ENCODE peak calls at places on chromosome 1, in four cellular contexts. V is SK-N-SH, A is GM12878, H is K562. M is an unnamed sample.

GRCh38 chr1:117735045-117735992 is 129.5 kb downstream of the TENT5C start:
- DNase-seq in A (peak; percentile 9), H (no peak), V (no peak), M (peak; percentile 10)

GRCh38 chr1:19735419-19736127 is 64.1 kb downstream of the TMCO4 start:
- DNase-seq in H (no peak), A (no peak), V (no peak), M (no peak)

GRCh38 chr1:230141002-230141648 is 74.1 kb downstream of the GALNT2 start:
- DNase-seq in A (no peak), V (no peak), H (no peak), M (no peak)

GRCh38 chr1:216887032-216887431 is 163.8 kb upstream of the ESRRG start:
- DNase-seq in H (no peak), A (no peak), V (no peak), M (no peak)

GRCh38 chr1:44559361-44559760 is 114.9 kb downstream of the TMEM53 start:
- DNase-seq in V (no peak), A (no peak), H (no peak), M (no peak)

GRCh38 chr1:165662186-165662585 is 31.2 kb downstream of the MGST3 start:
- DNase-seq in A (no peak), V (no peak), H (no peak), M (no peak)

GRCh38 chr1:185062710-185063370 is 17.5 kb downstream of the RNF2 start:
- DNase-seq in H (no peak), A (no peak), V (no peak), M (no peak)

GRCh38 chr1:114467491-114467890 is 43.5 kb downstream of the TRIM33 start:
- DNase-seq in H (no peak), A (no peak), V (no peak), M (peak; percentile 94)

GRCh38 chr1:46718340-46718726 is 581 bp downstream of the EFCAB14 start:
- DNase-seq in A (no peak), V (no peak), H (no peak), M (no peak)

DNA sequence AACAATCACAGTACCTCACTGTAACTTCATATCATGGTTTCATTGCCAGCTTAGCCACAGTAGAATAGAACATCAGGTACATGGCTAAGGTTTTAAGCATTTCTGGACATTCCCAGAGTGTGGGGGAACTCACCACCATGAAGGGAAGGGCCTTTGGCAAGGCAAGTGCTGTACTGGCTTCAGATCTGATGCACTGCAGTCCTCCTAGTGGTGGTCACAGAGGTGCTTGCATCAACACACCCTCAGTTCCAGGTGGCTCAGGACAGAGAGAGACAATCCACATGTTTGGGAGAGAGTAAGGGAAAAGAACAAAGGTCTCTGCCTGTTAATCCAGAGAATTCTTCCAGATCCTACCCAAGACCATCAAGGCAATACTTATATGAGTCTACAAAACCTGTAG is 528.4 kb upstream of the RGS18 start:
- DNase-seq in V (no peak), A (no peak), H (no peak), M (no peak)
- TF ChIP-seq SMC3 in V (no peak), A (no peak), H (no peak), M (no peak)

DNA sequence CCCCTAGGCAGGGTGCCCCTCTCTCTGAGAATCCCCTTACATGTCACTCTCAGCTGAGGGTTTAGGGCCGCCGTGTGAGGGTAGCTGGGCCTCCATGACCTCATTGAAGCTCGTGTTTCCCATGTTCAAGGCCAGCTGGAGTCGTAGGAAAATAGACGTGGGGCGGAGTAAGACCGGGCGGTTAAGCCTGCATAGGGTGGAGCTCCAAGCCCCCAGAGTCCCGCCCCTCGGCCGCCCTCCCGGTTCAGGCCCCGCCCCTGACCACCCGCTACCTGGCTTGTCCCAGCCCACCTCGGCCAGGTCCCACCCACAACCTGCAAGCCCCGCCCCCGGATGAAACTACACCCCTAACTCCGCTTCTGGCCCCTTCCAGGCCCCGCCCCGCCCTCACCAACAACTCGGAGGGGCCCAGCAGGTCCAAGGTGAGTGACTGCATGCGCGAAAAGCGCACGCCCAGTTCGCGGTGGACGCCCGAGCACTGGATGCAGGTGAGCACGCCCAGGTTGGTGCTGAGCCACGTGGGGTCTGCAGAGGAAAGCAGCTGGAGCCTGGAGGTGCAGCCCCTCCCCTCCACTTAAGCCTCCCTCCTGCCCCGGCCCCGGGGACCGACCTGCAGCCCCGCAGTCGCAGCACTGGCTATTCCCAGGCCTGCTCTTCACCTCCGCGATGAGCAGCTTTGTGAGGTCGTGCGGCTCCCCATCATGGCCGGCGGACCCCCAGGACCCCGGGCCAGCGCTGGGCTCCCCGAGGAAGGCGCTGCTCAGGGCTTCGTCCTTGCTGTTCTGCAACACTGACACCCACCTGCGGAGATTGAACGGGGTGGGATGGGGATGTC is 12.2 kb upstream of the TCEA3 start:
- DNase-seq in A (no peak), H (peak; percentile 100), V (peak; percentile 62), M (no peak)
- TF ChIP-seq CHD2 in A (no peak), H (no peak), V (no peak), M (no peak)

GRCh38 chr1:11777653-11778322 is 15.8 kb downstream of the C1orf167 start:
- DNase-seq in H (no peak), V (no peak), A (no peak), M (no peak)

GRCh38 chr1:11779715-11780379 is 17.9 kb downstream of the C1orf167 start:
- DNase-seq in V (no peak), H (no peak), A (no peak), M (no peak)

GRCh38 chr1:11780380-11781147 is 18.6 kb downstream of the C1orf167 start:
- DNase-seq in H (no peak), A (no peak), V (no peak), M (no peak)

GRCh38 chr1:11778336-11778735 is 16.3 kb downstream of the C1orf167 start:
- DNase-seq in A (no peak), H (no peak), V (no peak), M (no peak)

DNA sequence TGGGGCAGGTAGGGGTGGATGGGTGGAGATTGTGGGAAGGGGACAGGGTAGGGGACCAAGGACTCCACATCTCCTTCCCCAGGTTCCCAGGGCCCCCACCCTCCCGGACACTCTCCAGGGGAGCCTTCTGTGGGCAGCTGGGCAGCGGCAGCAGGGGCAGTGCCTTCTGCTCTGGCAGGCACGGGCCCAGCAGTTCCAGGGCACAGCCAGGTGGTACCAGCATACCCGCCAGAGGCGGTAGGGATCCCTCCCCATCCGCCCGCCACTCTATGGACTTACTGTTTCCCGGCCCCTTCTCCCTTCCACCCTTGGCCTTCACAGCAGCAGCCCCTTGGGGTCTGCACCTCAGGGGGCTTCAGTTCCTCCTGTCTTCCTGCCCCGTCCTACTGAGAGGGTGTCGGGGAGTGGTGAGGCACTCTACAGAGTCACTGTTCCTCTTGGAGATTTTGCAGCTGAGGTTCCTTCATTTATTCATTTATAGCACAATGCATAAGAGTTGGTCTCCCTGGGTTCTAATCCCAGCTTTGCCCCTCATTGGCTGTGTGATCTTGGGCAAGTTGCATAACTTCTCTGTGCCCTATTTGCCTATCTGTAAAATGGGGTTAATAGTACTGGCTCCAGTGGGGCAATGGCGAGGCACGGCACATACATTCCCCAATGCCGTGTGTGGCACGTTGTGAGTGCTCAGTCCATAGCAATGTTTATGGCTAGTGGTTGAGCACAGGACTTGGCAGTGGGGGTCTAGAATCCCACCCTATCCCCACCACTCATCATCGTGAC is 17.0 kb downstream of the C1orf167 start:
- DNase-seq in V (no peak), H (no peak), A (no peak), M (no peak)
- TF ChIP-seq JUND in V (no peak), H (no peak), A (no peak), M (no peak)

DNA sequence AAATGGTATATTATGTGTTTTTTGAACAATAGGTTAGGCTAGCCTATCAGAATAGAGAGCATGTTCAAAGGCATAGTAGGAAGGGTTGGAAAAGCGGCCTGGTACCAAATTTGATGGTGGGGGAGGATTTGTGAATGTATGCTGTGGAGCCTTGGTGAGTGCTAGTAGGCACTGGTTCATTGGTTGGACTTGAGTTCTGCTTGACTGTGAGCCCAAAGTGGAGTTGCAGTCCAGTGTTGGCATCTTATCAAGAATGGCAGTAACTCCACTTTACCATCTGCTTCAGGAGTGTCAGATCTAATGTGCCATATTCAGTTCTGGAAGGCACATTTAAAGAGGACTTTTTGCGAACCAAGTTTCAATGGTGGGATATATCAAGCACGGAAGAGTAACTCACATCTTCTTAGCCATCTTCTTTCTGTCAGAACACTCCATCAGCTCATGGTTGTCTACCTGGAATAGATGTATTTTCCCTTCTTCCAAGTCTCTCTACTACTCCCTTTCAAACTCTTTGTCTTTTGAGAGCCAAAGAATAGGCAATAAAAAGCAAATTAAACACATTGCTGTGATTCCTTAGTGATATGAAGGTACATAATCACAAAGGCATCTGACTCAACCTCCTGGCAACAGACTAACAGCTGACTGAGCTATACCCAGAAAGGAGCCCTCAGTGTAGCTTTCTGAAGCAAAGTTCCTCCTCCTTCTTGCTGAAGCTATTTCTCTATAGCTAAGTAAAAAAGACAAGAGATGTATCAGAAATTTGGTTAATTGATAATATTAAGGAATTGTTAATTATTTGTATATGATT is 21.7 kb downstream of the LRRC8B start:
- DNase-seq in A (no peak), H (no peak), V (no peak), M (no peak)
- TF ChIP-seq SMC3 in A (no peak), H (no peak), V (no peak), M (no peak)

DNA sequence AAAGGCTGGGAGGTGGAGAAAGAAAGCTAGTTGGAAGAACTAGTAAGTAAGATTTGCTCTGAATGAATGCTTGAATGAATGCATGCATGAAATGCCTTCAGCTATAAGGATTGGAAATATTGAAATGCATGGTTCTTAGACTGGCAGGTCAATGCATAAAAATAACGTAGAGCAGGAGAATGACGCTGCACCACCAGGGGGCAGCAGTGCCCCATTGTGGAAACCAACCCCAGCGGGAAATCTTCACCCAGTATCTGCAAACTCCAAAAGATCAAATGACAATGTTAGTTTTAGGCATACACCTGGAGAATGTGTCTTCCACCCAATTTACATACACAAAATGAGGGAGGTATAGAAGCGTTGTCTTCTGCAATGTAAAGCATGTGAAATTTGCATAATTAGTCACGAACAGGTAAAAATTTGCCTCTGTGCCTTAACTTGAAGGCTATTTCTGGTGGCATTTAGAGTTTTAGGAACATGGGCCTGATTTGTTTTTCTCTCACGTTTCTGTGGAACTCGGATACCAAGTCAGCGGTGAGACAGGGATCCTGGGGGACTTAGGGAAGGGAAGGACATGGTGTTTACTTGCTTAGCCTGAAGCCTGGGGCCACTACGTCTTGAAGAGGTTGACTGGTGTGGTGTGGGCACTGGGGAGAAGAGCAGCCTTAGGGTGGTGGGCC is 78.6 kb downstream of the HHAT start:
- DNase-seq in V (peak; percentile 70), A (no peak), H (peak; percentile 72), M (peak; percentile 15)
- TF ChIP-seq CHD2 in V (no peak), A (no peak), H (no peak), M (no peak)

GRCh38 chr1:41640141-41640751 is 155.8 kb upstream of the EDN2 start:
- DNase-seq in V (no peak), H (no peak), A (no peak), M (no peak)

GRCh38 chr1:41641941-41642527 is 157.6 kb upstream of the EDN2 start:
- DNase-seq in A (no peak), H (no peak), V (no peak), M (no peak)

GRCh38 chr1:41641483-41641829 is 157.0 kb upstream of the EDN2 start:
- DNase-seq in V (no peak), A (peak; percentile 48), H (no peak), M (no peak)

GRCh38 chr1:41639332-41639936 is 155.0 kb upstream of the EDN2 start:
- DNase-seq in A (no peak), V (no peak), H (no peak), M (no peak)

GRCh38 chr1:41640756-41641482 is 156.4 kb upstream of the EDN2 start:
- DNase-seq in V (no peak), A (no peak), H (no peak), M (no peak)
- TF ChIP-seq JUND in V (no peak), A (no peak), H (no peak), M (no peak)

M was measured in HepG2.